ENCODE peak calls at places on chromosomes 3 and 15, in six cellular contexts. One of them, this sample, is unnamed.

GRCh38 chr3:61666615-61667320 is 105.4 kb downstream of the PTPRG start:
- DNase-seq in HFFc6: no peak
- DNase-seq in progenitor cell of endocrine pancreas: no peak
- DNase-seq in heart left ventricle: no peak
- DNase-seq in breast epithelium: no peak
- DNase-seq in choroid plexus epithelial cell: no peak
- DNase-seq in this sample: no peak

GRCh38 chr3:147958754-147959153 is 549.6 kb downstream of the ZIC1 start:
- DNase-seq in HFFc6: no peak
- DNase-seq in progenitor cell of endocrine pancreas: no peak
- DNase-seq in heart left ventricle: no peak
- DNase-seq in breast epithelium: no peak
- DNase-seq in choroid plexus epithelial cell: no peak
- DNase-seq in this sample: no peak

GRCh38 chr3:16060358-16060852 is 114.1 kb upstream of the GALNT15 start:
- DNase-seq in HFFc6: peak
- DNase-seq in progenitor cell of endocrine pancreas: no peak
- DNase-seq in heart left ventricle: no peak
- DNase-seq in breast epithelium: no peak
- DNase-seq in choroid plexus epithelial cell: peak
- DNase-seq in this sample: no peak

GRCh38 chr3:126442099-126442848 is 33.4 kb downstream of the ZXDC start:
- DNase-seq in HFFc6: no peak
- DNase-seq in progenitor cell of endocrine pancreas: no peak
- DNase-seq in heart left ventricle: no peak
- DNase-seq in breast epithelium: no peak
- DNase-seq in choroid plexus epithelial cell: no peak
- DNase-seq in this sample: peak

GRCh38 chr3:14431556-14431927 is 29.1 kb downstream of the SLC6A6 start:
- DNase-seq in HFFc6: no peak
- DNase-seq in progenitor cell of endocrine pancreas: no peak
- DNase-seq in heart left ventricle: no peak
- DNase-seq in breast epithelium: no peak
- DNase-seq in choroid plexus epithelial cell: no peak
- DNase-seq in this sample: no peak

GRCh38 chr3:61808526-61808925 is 247.2 kb downstream of the PTPRG start:
- DNase-seq in HFFc6: no peak
- DNase-seq in progenitor cell of endocrine pancreas: no peak
- DNase-seq in heart left ventricle: peak
- DNase-seq in breast epithelium: no peak
- DNase-seq in choroid plexus epithelial cell: no peak
- DNase-seq in this sample: no peak

GRCh38 chr15:35484231-35484945 is 61.6 kb downstream of the DPH6 start:
- DNase-seq in HFFc6: no peak
- DNase-seq in progenitor cell of endocrine pancreas: no peak
- DNase-seq in heart left ventricle: no peak
- DNase-seq in breast epithelium: no peak
- DNase-seq in choroid plexus epithelial cell: peak
- DNase-seq in this sample: no peak

GRCh38 chr3:45507820-45508317 is 86.7 kb upstream of the LIMD1 start:
- DNase-seq in HFFc6: peak
- DNase-seq in progenitor cell of endocrine pancreas: no peak
- DNase-seq in heart left ventricle: no peak
- DNase-seq in breast epithelium: no peak
- DNase-seq in choroid plexus epithelial cell: peak
- DNase-seq in this sample: no peak

GRCh38 chr3:146637871-146638270 is 32.7 kb upstream of the PLSCR5 start:
- DNase-seq in HFFc6: no peak
- DNase-seq in progenitor cell of endocrine pancreas: no peak
- DNase-seq in heart left ventricle: no peak
- DNase-seq in breast epithelium: no peak
- DNase-seq in choroid plexus epithelial cell: no peak
- DNase-seq in this sample: no peak

GRCh38 chr3:58355174-58355573 is 22.5 kb downstream of the PXK start:
- DNase-seq in HFFc6: no peak
- DNase-seq in progenitor cell of endocrine pancreas: no peak
- DNase-seq in heart left ventricle: no peak
- DNase-seq in breast epithelium: no peak
- DNase-seq in choroid plexus epithelial cell: no peak
- DNase-seq in this sample: no peak
- TF ChIP-seq CTCF in HFFc6: no peak
- TF ChIP-seq CTCF in progenitor cell of endocrine pancreas: no peak
- TF ChIP-seq CTCF in heart left ventricle: no peak
- TF ChIP-seq CTCF in breast epithelium: no peak
- TF ChIP-seq CTCF in choroid plexus epithelial cell: no peak
- TF ChIP-seq CTCF in this sample: no peak

GRCh38 chr3:38843898-38844297 is 27.9 kb upstream of the SCN10A start:
- DNase-seq in HFFc6: peak
- DNase-seq in progenitor cell of endocrine pancreas: no peak
- DNase-seq in heart left ventricle: no peak
- DNase-seq in breast epithelium: no peak
- DNase-seq in choroid plexus epithelial cell: peak
- DNase-seq in this sample: no peak
- TF ChIP-seq CTCF in HFFc6: peak
- TF ChIP-seq CTCF in progenitor cell of endocrine pancreas: peak
- TF ChIP-seq CTCF in heart left ventricle: peak
- TF ChIP-seq CTCF in breast epithelium: no peak
- TF ChIP-seq CTCF in choroid plexus epithelial cell: peak
- TF ChIP-seq CTCF in this sample: no peak

GRCh38 chr3:47419083-47420043 is 38.5 kb downstream of the PTPN23 start:
- DNase-seq in HFFc6: no peak
- DNase-seq in progenitor cell of endocrine pancreas: no peak
- DNase-seq in heart left ventricle: no peak
- DNase-seq in breast epithelium: no peak
- DNase-seq in choroid plexus epithelial cell: no peak
- DNase-seq in this sample: no peak
- TF ChIP-seq CTCF in HFFc6: no peak
- TF ChIP-seq CTCF in progenitor cell of endocrine pancreas: no peak
- TF ChIP-seq CTCF in heart left ventricle: no peak
- TF ChIP-seq CTCF in breast epithelium: no peak
- TF ChIP-seq CTCF in choroid plexus epithelial cell: no peak
- TF ChIP-seq CTCF in this sample: no peak

GRCh38 chr15:89243046-89243690 is 611 bp upstream of the FANCI start:
- DNase-seq in HFFc6: no peak
- DNase-seq in progenitor cell of endocrine pancreas: no peak
- DNase-seq in heart left ventricle: no peak
- DNase-seq in breast epithelium: no peak
- DNase-seq in choroid plexus epithelial cell: peak
- DNase-seq in this sample: no peak

GRCh38 chr15:89247441-89247840 is 3.7 kb downstream of the FANCI start:
- DNase-seq in HFFc6: no peak
- DNase-seq in progenitor cell of endocrine pancreas: no peak
- DNase-seq in heart left ventricle: no peak
- DNase-seq in breast epithelium: no peak
- DNase-seq in choroid plexus epithelial cell: no peak
- DNase-seq in this sample: no peak

GRCh38 chr15:89248584-89248983 is 4.8 kb downstream of the FANCI start:
- DNase-seq in HFFc6: no peak
- DNase-seq in progenitor cell of endocrine pancreas: no peak
- DNase-seq in heart left ventricle: no peak
- DNase-seq in breast epithelium: no peak
- DNase-seq in choroid plexus epithelial cell: no peak
- DNase-seq in this sample: no peak

GRCh38 chr15:89244512-89244869 is 712 bp downstream of the FANCI start:
- DNase-seq in HFFc6: peak
- DNase-seq in progenitor cell of endocrine pancreas: no peak
- DNase-seq in heart left ventricle: no peak
- DNase-seq in breast epithelium: no peak
- DNase-seq in choroid plexus epithelial cell: peak
- DNase-seq in this sample: no peak

GRCh38 chr15:89243691-89244511 is at the start of gene FANCI:
- DNase-seq in HFFc6: peak
- DNase-seq in progenitor cell of endocrine pancreas: peak
- DNase-seq in heart left ventricle: peak
- DNase-seq in breast epithelium: peak
- DNase-seq in choroid plexus epithelial cell: peak
- DNase-seq in this sample: peak
- TF ChIP-seq CTCF in HFFc6: peak
- TF ChIP-seq CTCF in progenitor cell of endocrine pancreas: peak
- TF ChIP-seq CTCF in heart left ventricle: peak
- TF ChIP-seq CTCF in breast epithelium: peak
- TF ChIP-seq CTCF in choroid plexus epithelial cell: peak
- TF ChIP-seq CTCF in this sample: peak

GRCh38 chr3:153443961-153444360 is 281.9 kb downstream of the RAP2B start:
- DNase-seq in HFFc6: peak
- DNase-seq in progenitor cell of endocrine pancreas: no peak
- DNase-seq in heart left ventricle: no peak
- DNase-seq in breast epithelium: no peak
- DNase-seq in choroid plexus epithelial cell: peak
- DNase-seq in this sample: no peak
- TF ChIP-seq CTCF in HFFc6: peak
- TF ChIP-seq CTCF in progenitor cell of endocrine pancreas: no peak
- TF ChIP-seq CTCF in heart left ventricle: no peak
- TF ChIP-seq CTCF in breast epithelium: no peak
- TF ChIP-seq CTCF in choroid plexus epithelial cell: peak
- TF ChIP-seq CTCF in this sample: no peak

GRCh38 chr15:78715930-78716329 is 74.9 kb upstream of the CHRNB4 start:
- DNase-seq in HFFc6: peak
- DNase-seq in progenitor cell of endocrine pancreas: no peak
- DNase-seq in heart left ventricle: no peak
- DNase-seq in breast epithelium: no peak
- DNase-seq in choroid plexus epithelial cell: peak
- DNase-seq in this sample: no peak

GRCh38 chr15:78712797-78713515 is 71.9 kb upstream of the CHRNB4 start:
- DNase-seq in HFFc6: no peak
- DNase-seq in progenitor cell of endocrine pancreas: no peak
- DNase-seq in heart left ventricle: no peak
- DNase-seq in breast epithelium: no peak
- DNase-seq in choroid plexus epithelial cell: no peak
- DNase-seq in this sample: no peak

GRCh38 chr15:78716651-78717050 is 75.6 kb upstream of the CHRNB4 start:
- DNase-seq in HFFc6: no peak
- DNase-seq in progenitor cell of endocrine pancreas: no peak
- DNase-seq in heart left ventricle: no peak
- DNase-seq in breast epithelium: no peak
- DNase-seq in choroid plexus epithelial cell: no peak
- DNase-seq in this sample: no peak

GRCh38 chr15:78715439-78715838 is 74.4 kb upstream of the CHRNB4 start:
- DNase-seq in HFFc6: no peak
- DNase-seq in progenitor cell of endocrine pancreas: no peak
- DNase-seq in heart left ventricle: no peak
- DNase-seq in breast epithelium: no peak
- DNase-seq in choroid plexus epithelial cell: no peak
- DNase-seq in this sample: no peak

GRCh38 chr15:78714890-78715289 is 73.9 kb upstream of the CHRNB4 start:
- DNase-seq in HFFc6: no peak
- DNase-seq in progenitor cell of endocrine pancreas: no peak
- DNase-seq in heart left ventricle: no peak
- DNase-seq in breast epithelium: no peak
- DNase-seq in choroid plexus epithelial cell: no peak
- DNase-seq in this sample: no peak
- TF ChIP-seq CTCF in HFFc6: peak
- TF ChIP-seq CTCF in progenitor cell of endocrine pancreas: no peak
- TF ChIP-seq CTCF in heart left ventricle: no peak
- TF ChIP-seq CTCF in breast epithelium: no peak
- TF ChIP-seq CTCF in choroid plexus epithelial cell: no peak
- TF ChIP-seq CTCF in this sample: no peak

GRCh38 chr15:68372291-68372811 is 59.6 kb downstream of the ITGA11 start:
- DNase-seq in HFFc6: peak
- DNase-seq in progenitor cell of endocrine pancreas: no peak
- DNase-seq in heart left ventricle: no peak
- DNase-seq in breast epithelium: no peak
- DNase-seq in choroid plexus epithelial cell: peak
- DNase-seq in this sample: no peak
- TF ChIP-seq CTCF in HFFc6: peak
- TF ChIP-seq CTCF in progenitor cell of endocrine pancreas: peak
- TF ChIP-seq CTCF in heart left ventricle: peak
- TF ChIP-seq CTCF in breast epithelium: peak
- TF ChIP-seq CTCF in choroid plexus epithelial cell: peak
- TF ChIP-seq CTCF in this sample: no peak

DNA sequence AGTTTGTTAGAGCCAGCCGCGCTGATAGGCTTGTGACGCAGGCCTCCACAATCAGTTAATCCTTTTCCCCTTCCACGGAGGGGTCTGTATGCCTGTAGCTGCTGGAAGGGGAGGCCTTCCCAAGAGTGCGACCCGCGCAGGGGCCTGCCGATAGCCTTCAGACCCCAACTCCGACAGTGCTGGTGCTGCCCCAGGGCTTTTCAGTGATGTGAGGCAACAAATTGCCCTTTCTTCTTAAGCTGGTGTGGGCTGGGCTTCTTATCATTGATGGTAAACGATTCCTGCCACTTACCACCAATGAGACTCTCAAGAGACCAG is 143.4 kb downstream of the CHSY1 start:
- DNase-seq in HFFc6: no peak
- DNase-seq in progenitor cell of endocrine pancreas: no peak
- DNase-seq in heart left ventricle: no peak
- DNase-seq in breast epithelium: no peak
- DNase-seq in choroid plexus epithelial cell: no peak
- DNase-seq in this sample: no peak
- TF ChIP-seq CTCF in HFFc6: no peak
- TF ChIP-seq CTCF in progenitor cell of endocrine pancreas: no peak
- TF ChIP-seq CTCF in heart left ventricle: no peak
- TF ChIP-seq CTCF in breast epithelium: no peak
- TF ChIP-seq CTCF in choroid plexus epithelial cell: no peak
- TF ChIP-seq CTCF in this sample: no peak

This sample was measured in stomach.